ENCODE peak calls at places on chromosomes 11 and 22, in four cellular contexts. One of them, this sample, is unnamed.

GRCh38 chr11:83823461-83824025 is 537.4 kb upstream of the CCDC90B start:
- DNase-seq in stimulated activated CD8-positive, alpha-beta memory T cell treated with anti-CD3 and anti-CD28 coated beads, Interleukin-2, amount 100 ng/mL, for 48 hours: no peak
- DNase-seq in neural crest cell: no peak
- DNase-seq in AG09309: no peak
- DNase-seq in this sample: no peak

GRCh38 chr11:32426192-32426591 is 9.1 kb downstream of the WT1 start:
- DNase-seq in stimulated activated CD8-positive, alpha-beta memory T cell treated with anti-CD3 and anti-CD28 coated beads, Interleukin-2, amount 100 ng/mL, for 48 hours: no peak
- DNase-seq in neural crest cell: no peak
- DNase-seq in AG09309: no peak
- DNase-seq in this sample: no peak

GRCh38 chr11:95067042-95067827 is 516 bp downstream of the SRSF8 start:
- DNase-seq in stimulated activated CD8-positive, alpha-beta memory T cell treated with anti-CD3 and anti-CD28 coated beads, Interleukin-2, amount 100 ng/mL, for 48 hours: peak
- DNase-seq in neural crest cell: peak
- DNase-seq in AG09309: no peak
- DNase-seq in this sample: peak

GRCh38 chr22:22031183-22031560 is 48.6 kb upstream of the TOP3B start:
- DNase-seq in stimulated activated CD8-positive, alpha-beta memory T cell treated with anti-CD3 and anti-CD28 coated beads, Interleukin-2, amount 100 ng/mL, for 48 hours: no peak
- DNase-seq in neural crest cell: no peak
- DNase-seq in AG09309: no peak
- DNase-seq in this sample: no peak

GRCh38 chr11:96044311-96044710 is 120.4 kb upstream of the MTMR2 start:
- DNase-seq in stimulated activated CD8-positive, alpha-beta memory T cell treated with anti-CD3 and anti-CD28 coated beads, Interleukin-2, amount 100 ng/mL, for 48 hours: no peak
- DNase-seq in neural crest cell: no peak
- DNase-seq in AG09309: no peak
- DNase-seq in this sample: no peak

GRCh38 chr11:2314525-2315394 is 12.9 kb downstream of the TSPAN32 start:
- DNase-seq in stimulated activated CD8-positive, alpha-beta memory T cell treated with anti-CD3 and anti-CD28 coated beads, Interleukin-2, amount 100 ng/mL, for 48 hours: no peak
- DNase-seq in neural crest cell: no peak
- DNase-seq in AG09309: no peak
- DNase-seq in this sample: peak

GRCh38 chr22:19469421-19469820 is 9.6 kb downstream of the UFD1 start:
- DNase-seq in stimulated activated CD8-positive, alpha-beta memory T cell treated with anti-CD3 and anti-CD28 coated beads, Interleukin-2, amount 100 ng/mL, for 48 hours: no peak
- DNase-seq in neural crest cell: no peak
- DNase-seq in AG09309: no peak
- DNase-seq in this sample: no peak

GRCh38 chr11:36726420-36726819 is 128.4 kb upstream of the RAG2 start:
- DNase-seq in stimulated activated CD8-positive, alpha-beta memory T cell treated with anti-CD3 and anti-CD28 coated beads, Interleukin-2, amount 100 ng/mL, for 48 hours: no peak
- DNase-seq in neural crest cell: no peak
- DNase-seq in AG09309: no peak
- DNase-seq in this sample: no peak

GRCh38 chr11:103332409-103332808 is 223.2 kb downstream of the DYNC2H1 start:
- DNase-seq in stimulated activated CD8-positive, alpha-beta memory T cell treated with anti-CD3 and anti-CD28 coated beads, Interleukin-2, amount 100 ng/mL, for 48 hours: no peak
- DNase-seq in neural crest cell: no peak
- DNase-seq in AG09309: no peak
- DNase-seq in this sample: no peak

GRCh38 chr22:44413211-44413610 is 84.8 kb downstream of the RTL6 start:
- DNase-seq in stimulated activated CD8-positive, alpha-beta memory T cell treated with anti-CD3 and anti-CD28 coated beads, Interleukin-2, amount 100 ng/mL, for 48 hours: no peak
- DNase-seq in neural crest cell: no peak
- DNase-seq in AG09309: no peak
- DNase-seq in this sample: no peak

GRCh38 chr22:31496735-31497146 is 405 bp downstream of the SFI1 start:
- DNase-seq in stimulated activated CD8-positive, alpha-beta memory T cell treated with anti-CD3 and anti-CD28 coated beads, Interleukin-2, amount 100 ng/mL, for 48 hours: peak
- DNase-seq in neural crest cell: no peak
- DNase-seq in AG09309: no peak
- DNase-seq in this sample: no peak

GRCh38 chr22:21726650-21727049 is 8.9 kb downstream of the YPEL1 start:
- DNase-seq in stimulated activated CD8-positive, alpha-beta memory T cell treated with anti-CD3 and anti-CD28 coated beads, Interleukin-2, amount 100 ng/mL, for 48 hours: peak
- DNase-seq in neural crest cell: peak
- DNase-seq in AG09309: no peak
- DNase-seq in this sample: peak

GRCh38 chr11:130431806-130432205 is 3.4 kb upstream of the ADAMTS8 start:
- DNase-seq in stimulated activated CD8-positive, alpha-beta memory T cell treated with anti-CD3 and anti-CD28 coated beads, Interleukin-2, amount 100 ng/mL, for 48 hours: no peak
- DNase-seq in neural crest cell: no peak
- DNase-seq in AG09309: no peak
- DNase-seq in this sample: no peak

GRCh38 chr11:111886032-111886431 is 6.7 kb downstream of the CFAP68 start:
- DNase-seq in stimulated activated CD8-positive, alpha-beta memory T cell treated with anti-CD3 and anti-CD28 coated beads, Interleukin-2, amount 100 ng/mL, for 48 hours: no peak
- DNase-seq in neural crest cell: no peak
- DNase-seq in AG09309: no peak
- DNase-seq in this sample: no peak

GRCh38 chr11:36492724-36493304 is 17.3 kb downstream of the TRAF6 start:
- DNase-seq in stimulated activated CD8-positive, alpha-beta memory T cell treated with anti-CD3 and anti-CD28 coated beads, Interleukin-2, amount 100 ng/mL, for 48 hours: no peak
- DNase-seq in neural crest cell: peak
- DNase-seq in AG09309: no peak
- DNase-seq in this sample: peak

GRCh38 chr11:120778692-120779490 is 245.0 kb upstream of the TBCEL start:
- DNase-seq in stimulated activated CD8-positive, alpha-beta memory T cell treated with anti-CD3 and anti-CD28 coated beads, Interleukin-2, amount 100 ng/mL, for 48 hours: no peak
- DNase-seq in neural crest cell: no peak
- DNase-seq in AG09309: no peak
- DNase-seq in this sample: no peak

GRCh38 chr11:47161134-47161854 is 15.4 kb downstream of the ARFGAP2 start:
- DNase-seq in stimulated activated CD8-positive, alpha-beta memory T cell treated with anti-CD3 and anti-CD28 coated beads, Interleukin-2, amount 100 ng/mL, for 48 hours: no peak
- DNase-seq in neural crest cell: peak
- DNase-seq in AG09309: no peak
- DNase-seq in this sample: peak

This sample was measured in NCI-H345.